ENCODE peak calls at places on chromosomes 1 and 21, in ten cellular contexts. One of them, this sample, is unnamed.

GRCh38 chr1:50474859-50475809 is 51.9 kb upstream of the DMRTA2 start:
- DNase-seq in bronchial epithelial cell: peak
- DNase-seq in GM19239: no peak
- DNase-seq in stimulated activated CD8-positive, alpha-beta memory T cell treated with anti-CD3 and anti-CD28 coated beads, Interleukin-2, amount 100 ng/mL, for 48 hours: no peak
- DNase-seq in activated CD8-positive, alpha-beta memory T cell treated with anti-CD3 and anti-CD28 coated beads, Interleukin-2, amount 50 U/mL, for 4 hours: no peak
- DNase-seq in effector memory CD8-positive, alpha-beta T cell: no peak
- DNase-seq in stimulated activated CD4-positive, alpha-beta T cell treated with anti-CD3 and anti-CD28 coated beads, Interleukin-2, amount 100 ng/mL, for 48 hours: no peak
- DNase-seq in activated CD4-positive, alpha-beta T cell treated with anti-CD3 and anti-CD28 coated beads for 4 hours: no peak
- DNase-seq in HAP-1: no peak
- DNase-seq in pons: no peak
- DNase-seq in this sample: peak

GRCh38 chr1:77553568-77554291 is 128.7 kb downstream of the ZZZ3 start:
- DNase-seq in bronchial epithelial cell: no peak
- DNase-seq in GM19239: no peak
- DNase-seq in stimulated activated CD8-positive, alpha-beta memory T cell treated with anti-CD3 and anti-CD28 coated beads, Interleukin-2, amount 100 ng/mL, for 48 hours: no peak
- DNase-seq in activated CD8-positive, alpha-beta memory T cell treated with anti-CD3 and anti-CD28 coated beads, Interleukin-2, amount 50 U/mL, for 4 hours: no peak
- DNase-seq in effector memory CD8-positive, alpha-beta T cell: no peak
- DNase-seq in stimulated activated CD4-positive, alpha-beta T cell treated with anti-CD3 and anti-CD28 coated beads, Interleukin-2, amount 100 ng/mL, for 48 hours: no peak
- DNase-seq in activated CD4-positive, alpha-beta T cell treated with anti-CD3 and anti-CD28 coated beads for 4 hours: no peak
- DNase-seq in HAP-1: no peak
- DNase-seq in pons: no peak
- DNase-seq in this sample: no peak

GRCh38 chr21:15839026-15839425 is 109.2 kb downstream of the USP25 start:
- DNase-seq in bronchial epithelial cell: peak
- DNase-seq in GM19239: no peak
- DNase-seq in stimulated activated CD8-positive, alpha-beta memory T cell treated with anti-CD3 and anti-CD28 coated beads, Interleukin-2, amount 100 ng/mL, for 48 hours: no peak
- DNase-seq in activated CD8-positive, alpha-beta memory T cell treated with anti-CD3 and anti-CD28 coated beads, Interleukin-2, amount 50 U/mL, for 4 hours: no peak
- DNase-seq in effector memory CD8-positive, alpha-beta T cell: no peak
- DNase-seq in stimulated activated CD4-positive, alpha-beta T cell treated with anti-CD3 and anti-CD28 coated beads, Interleukin-2, amount 100 ng/mL, for 48 hours: no peak
- DNase-seq in activated CD4-positive, alpha-beta T cell treated with anti-CD3 and anti-CD28 coated beads for 4 hours: no peak
- DNase-seq in HAP-1: no peak
- DNase-seq in pons: no peak
- DNase-seq in this sample: peak

GRCh38 chr1:192771341-192771740 is 37.5 kb upstream of the RGS2 start:
- DNase-seq in bronchial epithelial cell: no peak
- DNase-seq in GM19239: no peak
- DNase-seq in stimulated activated CD8-positive, alpha-beta memory T cell treated with anti-CD3 and anti-CD28 coated beads, Interleukin-2, amount 100 ng/mL, for 48 hours: no peak
- DNase-seq in activated CD8-positive, alpha-beta memory T cell treated with anti-CD3 and anti-CD28 coated beads, Interleukin-2, amount 50 U/mL, for 4 hours: no peak
- DNase-seq in effector memory CD8-positive, alpha-beta T cell: no peak
- DNase-seq in stimulated activated CD4-positive, alpha-beta T cell treated with anti-CD3 and anti-CD28 coated beads, Interleukin-2, amount 100 ng/mL, for 48 hours: no peak
- DNase-seq in activated CD4-positive, alpha-beta T cell treated with anti-CD3 and anti-CD28 coated beads for 4 hours: no peak
- DNase-seq in HAP-1: peak
- DNase-seq in pons: no peak
- DNase-seq in this sample: no peak

GRCh38 chr1:46605242-46605641 is 1.2 kb upstream of the MKNK1 start:
- DNase-seq in bronchial epithelial cell: no peak
- DNase-seq in GM19239: no peak
- DNase-seq in stimulated activated CD8-positive, alpha-beta memory T cell treated with anti-CD3 and anti-CD28 coated beads, Interleukin-2, amount 100 ng/mL, for 48 hours: no peak
- DNase-seq in activated CD8-positive, alpha-beta memory T cell treated with anti-CD3 and anti-CD28 coated beads, Interleukin-2, amount 50 U/mL, for 4 hours: peak
- DNase-seq in effector memory CD8-positive, alpha-beta T cell: peak
- DNase-seq in stimulated activated CD4-positive, alpha-beta T cell treated with anti-CD3 and anti-CD28 coated beads, Interleukin-2, amount 100 ng/mL, for 48 hours: no peak
- DNase-seq in activated CD4-positive, alpha-beta T cell treated with anti-CD3 and anti-CD28 coated beads for 4 hours: no peak
- DNase-seq in HAP-1: no peak
- DNase-seq in pons: no peak
- DNase-seq in this sample: no peak

GRCh38 chr21:42614811-42615342 is 38.5 kb upstream of the PDE9A start:
- DNase-seq in bronchial epithelial cell: peak
- DNase-seq in GM19239: no peak
- DNase-seq in stimulated activated CD8-positive, alpha-beta memory T cell treated with anti-CD3 and anti-CD28 coated beads, Interleukin-2, amount 100 ng/mL, for 48 hours: peak
- DNase-seq in activated CD8-positive, alpha-beta memory T cell treated with anti-CD3 and anti-CD28 coated beads, Interleukin-2, amount 50 U/mL, for 4 hours: peak
- DNase-seq in effector memory CD8-positive, alpha-beta T cell: peak
- DNase-seq in stimulated activated CD4-positive, alpha-beta T cell treated with anti-CD3 and anti-CD28 coated beads, Interleukin-2, amount 100 ng/mL, for 48 hours: peak
- DNase-seq in activated CD4-positive, alpha-beta T cell treated with anti-CD3 and anti-CD28 coated beads for 4 hours: peak
- DNase-seq in HAP-1: peak
- DNase-seq in pons: no peak
- DNase-seq in this sample: peak

GRCh38 chr1:109113787-109114568 is at the start of gene ELAPOR1:
- DNase-seq in bronchial epithelial cell: peak
- DNase-seq in GM19239: no peak
- DNase-seq in stimulated activated CD8-positive, alpha-beta memory T cell treated with anti-CD3 and anti-CD28 coated beads, Interleukin-2, amount 100 ng/mL, for 48 hours: peak
- DNase-seq in activated CD8-positive, alpha-beta memory T cell treated with anti-CD3 and anti-CD28 coated beads, Interleukin-2, amount 50 U/mL, for 4 hours: peak
- DNase-seq in effector memory CD8-positive, alpha-beta T cell: peak
- DNase-seq in stimulated activated CD4-positive, alpha-beta T cell treated with anti-CD3 and anti-CD28 coated beads, Interleukin-2, amount 100 ng/mL, for 48 hours: peak
- DNase-seq in activated CD4-positive, alpha-beta T cell treated with anti-CD3 and anti-CD28 coated beads for 4 hours: peak
- DNase-seq in HAP-1: no peak
- DNase-seq in pons: peak
- DNase-seq in this sample: peak

GRCh38 chr1:150551784-150552691 is 2.8 kb downstream of the ADAMTSL4 start:
- DNase-seq in bronchial epithelial cell: peak
- DNase-seq in GM19239: no peak
- DNase-seq in stimulated activated CD8-positive, alpha-beta memory T cell treated with anti-CD3 and anti-CD28 coated beads, Interleukin-2, amount 100 ng/mL, for 48 hours: no peak
- DNase-seq in activated CD8-positive, alpha-beta memory T cell treated with anti-CD3 and anti-CD28 coated beads, Interleukin-2, amount 50 U/mL, for 4 hours: no peak
- DNase-seq in effector memory CD8-positive, alpha-beta T cell: no peak
- DNase-seq in stimulated activated CD4-positive, alpha-beta T cell treated with anti-CD3 and anti-CD28 coated beads, Interleukin-2, amount 100 ng/mL, for 48 hours: no peak
- DNase-seq in activated CD4-positive, alpha-beta T cell treated with anti-CD3 and anti-CD28 coated beads for 4 hours: no peak
- DNase-seq in HAP-1: no peak
- DNase-seq in pons: peak
- DNase-seq in this sample: peak

GRCh38 chr1:160148121-160148520 is 3.3 kb upstream of the ATP1A4 start:
- DNase-seq in bronchial epithelial cell: no peak
- DNase-seq in GM19239: no peak
- DNase-seq in stimulated activated CD8-positive, alpha-beta memory T cell treated with anti-CD3 and anti-CD28 coated beads, Interleukin-2, amount 100 ng/mL, for 48 hours: no peak
- DNase-seq in activated CD8-positive, alpha-beta memory T cell treated with anti-CD3 and anti-CD28 coated beads, Interleukin-2, amount 50 U/mL, for 4 hours: no peak
- DNase-seq in effector memory CD8-positive, alpha-beta T cell: no peak
- DNase-seq in stimulated activated CD4-positive, alpha-beta T cell treated with anti-CD3 and anti-CD28 coated beads, Interleukin-2, amount 100 ng/mL, for 48 hours: no peak
- DNase-seq in activated CD4-positive, alpha-beta T cell treated with anti-CD3 and anti-CD28 coated beads for 4 hours: no peak
- DNase-seq in HAP-1: no peak
- DNase-seq in pons: no peak
- DNase-seq in this sample: no peak

GRCh38 chr1:5099558-5099957 is 445.1 kb downstream of the AJAP1 start:
- DNase-seq in bronchial epithelial cell: peak
- DNase-seq in GM19239: no peak
- DNase-seq in stimulated activated CD8-positive, alpha-beta memory T cell treated with anti-CD3 and anti-CD28 coated beads, Interleukin-2, amount 100 ng/mL, for 48 hours: no peak
- DNase-seq in activated CD8-positive, alpha-beta memory T cell treated with anti-CD3 and anti-CD28 coated beads, Interleukin-2, amount 50 U/mL, for 4 hours: no peak
- DNase-seq in effector memory CD8-positive, alpha-beta T cell: no peak
- DNase-seq in stimulated activated CD4-positive, alpha-beta T cell treated with anti-CD3 and anti-CD28 coated beads, Interleukin-2, amount 100 ng/mL, for 48 hours: no peak
- DNase-seq in activated CD4-positive, alpha-beta T cell treated with anti-CD3 and anti-CD28 coated beads for 4 hours: no peak
- DNase-seq in HAP-1: no peak
- DNase-seq in pons: no peak
- DNase-seq in this sample: no peak

GRCh38 chr21:30444204-30444603 is 4.1 kb downstream of the KRTAP15-1 start:
- DNase-seq in bronchial epithelial cell: peak
- DNase-seq in GM19239: no peak
- DNase-seq in stimulated activated CD8-positive, alpha-beta memory T cell treated with anti-CD3 and anti-CD28 coated beads, Interleukin-2, amount 100 ng/mL, for 48 hours: no peak
- DNase-seq in activated CD8-positive, alpha-beta memory T cell treated with anti-CD3 and anti-CD28 coated beads, Interleukin-2, amount 50 U/mL, for 4 hours: no peak
- DNase-seq in effector memory CD8-positive, alpha-beta T cell: no peak
- DNase-seq in stimulated activated CD4-positive, alpha-beta T cell treated with anti-CD3 and anti-CD28 coated beads, Interleukin-2, amount 100 ng/mL, for 48 hours: no peak
- DNase-seq in activated CD4-positive, alpha-beta T cell treated with anti-CD3 and anti-CD28 coated beads for 4 hours: no peak
- DNase-seq in HAP-1: no peak
- DNase-seq in pons: peak
- DNase-seq in this sample: no peak

GRCh38 chr1:2240251-2241156 is 12.4 kb downstream of the SKI start:
- DNase-seq in bronchial epithelial cell: peak
- DNase-seq in GM19239: no peak
- DNase-seq in stimulated activated CD8-positive, alpha-beta memory T cell treated with anti-CD3 and anti-CD28 coated beads, Interleukin-2, amount 100 ng/mL, for 48 hours: no peak
- DNase-seq in activated CD8-positive, alpha-beta memory T cell treated with anti-CD3 and anti-CD28 coated beads, Interleukin-2, amount 50 U/mL, for 4 hours: no peak
- DNase-seq in effector memory CD8-positive, alpha-beta T cell: no peak
- DNase-seq in stimulated activated CD4-positive, alpha-beta T cell treated with anti-CD3 and anti-CD28 coated beads, Interleukin-2, amount 100 ng/mL, for 48 hours: no peak
- DNase-seq in activated CD4-positive, alpha-beta T cell treated with anti-CD3 and anti-CD28 coated beads for 4 hours: no peak
- DNase-seq in HAP-1: no peak
- DNase-seq in pons: peak
- DNase-seq in this sample: peak

GRCh38 chr21:15434185-15434905 is 295.4 kb upstream of the USP25 start:
- DNase-seq in bronchial epithelial cell: no peak
- DNase-seq in GM19239: no peak
- DNase-seq in stimulated activated CD8-positive, alpha-beta memory T cell treated with anti-CD3 and anti-CD28 coated beads, Interleukin-2, amount 100 ng/mL, for 48 hours: no peak
- DNase-seq in activated CD8-positive, alpha-beta memory T cell treated with anti-CD3 and anti-CD28 coated beads, Interleukin-2, amount 50 U/mL, for 4 hours: no peak
- DNase-seq in effector memory CD8-positive, alpha-beta T cell: no peak
- DNase-seq in stimulated activated CD4-positive, alpha-beta T cell treated with anti-CD3 and anti-CD28 coated beads, Interleukin-2, amount 100 ng/mL, for 48 hours: no peak
- DNase-seq in activated CD4-positive, alpha-beta T cell treated with anti-CD3 and anti-CD28 coated beads for 4 hours: no peak
- DNase-seq in HAP-1: no peak
- DNase-seq in pons: no peak
- DNase-seq in this sample: no peak

GRCh38 chr1:9606458-9606857 is 17.7 kb downstream of the TMEM201 start:
- DNase-seq in bronchial epithelial cell: no peak
- DNase-seq in GM19239: no peak
- DNase-seq in stimulated activated CD8-positive, alpha-beta memory T cell treated with anti-CD3 and anti-CD28 coated beads, Interleukin-2, amount 100 ng/mL, for 48 hours: no peak
- DNase-seq in activated CD8-positive, alpha-beta memory T cell treated with anti-CD3 and anti-CD28 coated beads, Interleukin-2, amount 50 U/mL, for 4 hours: no peak
- DNase-seq in effector memory CD8-positive, alpha-beta T cell: no peak
- DNase-seq in stimulated activated CD4-positive, alpha-beta T cell treated with anti-CD3 and anti-CD28 coated beads, Interleukin-2, amount 100 ng/mL, for 48 hours: no peak
- DNase-seq in activated CD4-positive, alpha-beta T cell treated with anti-CD3 and anti-CD28 coated beads for 4 hours: no peak
- DNase-seq in HAP-1: no peak
- DNase-seq in pons: no peak
- DNase-seq in this sample: no peak

GRCh38 chr1:195195423-195196057 is 1412.7 kb downstream of the KCNT2 start:
- DNase-seq in bronchial epithelial cell: no peak
- DNase-seq in GM19239: peak
- DNase-seq in stimulated activated CD8-positive, alpha-beta memory T cell treated with anti-CD3 and anti-CD28 coated beads, Interleukin-2, amount 100 ng/mL, for 48 hours: no peak
- DNase-seq in activated CD8-positive, alpha-beta memory T cell treated with anti-CD3 and anti-CD28 coated beads, Interleukin-2, amount 50 U/mL, for 4 hours: no peak
- DNase-seq in effector memory CD8-positive, alpha-beta T cell: no peak
- DNase-seq in stimulated activated CD4-positive, alpha-beta T cell treated with anti-CD3 and anti-CD28 coated beads, Interleukin-2, amount 100 ng/mL, for 48 hours: no peak
- DNase-seq in activated CD4-positive, alpha-beta T cell treated with anti-CD3 and anti-CD28 coated beads for 4 hours: no peak
- DNase-seq in HAP-1: no peak
- DNase-seq in pons: no peak
- DNase-seq in this sample: no peak

GRCh38 chr1:183655562-183656075 is 2.5 kb upstream of the APOBEC4 start:
- DNase-seq in bronchial epithelial cell: peak
- DNase-seq in GM19239: peak
- DNase-seq in stimulated activated CD8-positive, alpha-beta memory T cell treated with anti-CD3 and anti-CD28 coated beads, Interleukin-2, amount 100 ng/mL, for 48 hours: peak
- DNase-seq in activated CD8-positive, alpha-beta memory T cell treated with anti-CD3 and anti-CD28 coated beads, Interleukin-2, amount 50 U/mL, for 4 hours: peak
- DNase-seq in effector memory CD8-positive, alpha-beta T cell: peak
- DNase-seq in stimulated activated CD4-positive, alpha-beta T cell treated with anti-CD3 and anti-CD28 coated beads, Interleukin-2, amount 100 ng/mL, for 48 hours: peak
- DNase-seq in activated CD4-positive, alpha-beta T cell treated with anti-CD3 and anti-CD28 coated beads for 4 hours: peak
- DNase-seq in HAP-1: peak
- DNase-seq in pons: peak
- DNase-seq in this sample: peak

This sample was measured in kidney tubule cell.